ENCODE peak calls at places on chromosomes 6 and 20, in six cellular contexts. S, L, D, X, N and T are unnamed samples.

GRCh38 chr6:24899647-24900325 is 36.0 kb downstream of the RIPOR2 start:
- DNase-seq in N (no peak), X (no peak), L (no peak), S (no peak), D (no peak), T (no peak)

GRCh38 chr6:29632789-29633531 is at the start of gene GABBR1:
- DNase-seq in X (no peak), N (peak; percentile 98), L (peak; percentile 83), D (peak; percentile 91), S (no peak), T (peak; percentile 85)

GRCh38 chr20:56774873-56775272 is 145.8 kb downstream of the TFAP2C start:
- DNase-seq in N (no peak), D (no peak), S (no peak), X (no peak), L (no peak), T (no peak)

GRCh38 chr6:42017021-42017643 is 33.2 kb upstream of the TAF8 start:
- DNase-seq in S (no peak), D (no peak), L (peak; percentile 28), N (peak; percentile 62), X (no peak), T (no peak)

GRCh38 chr20:21241400-21241799 is 61.7 kb upstream of the XRN2 start:
- DNase-seq in N (no peak), X (no peak), S (no peak), L (no peak), D (no peak), T (no peak)

GRCh38 chr6:85015396-85015990 is 251.1 kb upstream of the TBX18 start:
- DNase-seq in N (peak; percentile 45), L (no peak), D (peak; percentile 80), S (no peak), X (peak; percentile 26), T (no peak)

GRCh38 chr20:891121-892080 is 24.7 kb downstream of the ANGPT4 start:
- DNase-seq in X (no peak), L (no peak), S (peak; percentile 37), N (no peak), D (no peak), T (no peak)

GRCh38 chr20:11553603-11554002 is 364.1 kb upstream of the BTBD3 start:
- DNase-seq in D (no peak), N (no peak), S (no peak), X (peak; percentile 9), L (no peak), T (no peak)

GRCh38 chr6:3409699-3410384 is 47.0 kb downstream of the SLC22A23 start:
- DNase-seq in S (no peak), X (peak; percentile 99), N (peak; percentile 52), L (no peak), D (no peak), T (no peak)

GRCh38 chr20:48904566-48905321 is 16.8 kb upstream of the ARFGEF2 start:
- DNase-seq in N (peak; percentile 70), D (peak; percentile 83), S (no peak), L (no peak), X (peak; percentile 64), T (peak; percentile 42)

DNA sequence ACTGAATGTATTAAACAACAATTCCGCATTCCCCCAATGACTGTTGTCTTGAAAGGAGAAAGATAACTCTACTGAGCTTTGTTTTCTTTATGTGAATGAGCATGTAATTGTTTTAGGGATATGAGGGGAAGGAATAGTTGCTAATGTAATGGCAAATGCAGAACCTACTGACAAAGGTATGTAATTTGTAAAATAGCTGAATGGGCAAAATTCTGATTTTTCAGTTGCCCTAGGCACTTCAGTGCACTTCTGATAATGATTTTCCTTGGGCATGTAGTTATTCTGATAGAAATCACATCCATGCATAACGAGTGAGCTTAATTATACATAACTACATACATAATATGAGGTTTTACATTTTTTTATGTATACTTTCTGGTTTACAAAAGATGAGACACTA is 53.4 kb upstream of the FOXO3 start:
- DNase-seq in D (no peak), N (no peak), X (no peak), S (no peak), L (no peak), T (no peak)
- TF ChIP-seq POLR2AphosphoS5 in D (no peak), N (no peak), X (no peak), S (no peak), L (no peak), T (no peak)

GRCh38 chr6:47072667-47073066 is 30.5 kb upstream of the ADGRF1 start:
- DNase-seq in L (no peak), S (no peak), X (no peak), N (no peak), D (no peak), T (no peak)

GRCh38 chr6:47075741-47076421 is 33.7 kb upstream of the ADGRF1 start:
- DNase-seq in X (peak; percentile 100), N (no peak), D (no peak), S (no peak), L (no peak), T (no peak)

GRCh38 chr6:47075168-47075567 is 33.0 kb upstream of the ADGRF1 start:
- DNase-seq in X (peak; percentile 51), S (no peak), N (no peak), D (no peak), L (no peak), T (no peak)

GRCh38 chr6:47071681-47072080 is 29.5 kb upstream of the ADGRF1 start:
- DNase-seq in D (no peak), S (no peak), X (no peak), N (no peak), L (no peak), T (no peak)

GRCh38 chr6:47073125-47074110 is 31.3 kb upstream of the ADGRF1 start:
- DNase-seq in L (no peak), S (no peak), N (peak; percentile 42), D (no peak), X (peak; percentile 99), T (no peak)
- TF ChIP-seq TAF1 in L (no peak), S (no peak), N (no peak), D (no peak), X (peak; percentile 23), T (no peak)

DNA sequence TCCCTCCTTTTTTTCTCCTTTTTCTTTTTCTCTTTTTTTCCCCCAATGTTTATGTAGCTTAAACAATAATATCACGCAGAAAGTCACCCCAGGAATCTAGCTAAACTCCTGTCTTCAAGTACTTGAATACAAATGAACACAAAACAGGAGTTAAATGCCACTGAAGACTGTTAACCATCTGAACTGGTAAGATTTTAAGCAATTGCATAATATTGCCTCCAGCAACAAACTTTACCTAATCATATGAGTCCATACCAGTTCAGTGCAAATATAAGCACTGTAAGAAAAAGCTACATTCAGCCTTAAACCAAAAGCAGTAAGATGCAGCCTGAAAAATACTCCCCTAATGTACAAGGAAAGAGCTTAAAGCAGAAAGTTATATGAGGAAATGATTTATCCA is 173.9 kb upstream of the TFAP2D start:
- DNase-seq in N (no peak), L (no peak), D (no peak), S (no peak), X (no peak), T (no peak)
- TF ChIP-seq POLR2A in N (no peak), L (no peak), D (no peak), S (no peak), X (no peak), T (no peak)

DNA sequence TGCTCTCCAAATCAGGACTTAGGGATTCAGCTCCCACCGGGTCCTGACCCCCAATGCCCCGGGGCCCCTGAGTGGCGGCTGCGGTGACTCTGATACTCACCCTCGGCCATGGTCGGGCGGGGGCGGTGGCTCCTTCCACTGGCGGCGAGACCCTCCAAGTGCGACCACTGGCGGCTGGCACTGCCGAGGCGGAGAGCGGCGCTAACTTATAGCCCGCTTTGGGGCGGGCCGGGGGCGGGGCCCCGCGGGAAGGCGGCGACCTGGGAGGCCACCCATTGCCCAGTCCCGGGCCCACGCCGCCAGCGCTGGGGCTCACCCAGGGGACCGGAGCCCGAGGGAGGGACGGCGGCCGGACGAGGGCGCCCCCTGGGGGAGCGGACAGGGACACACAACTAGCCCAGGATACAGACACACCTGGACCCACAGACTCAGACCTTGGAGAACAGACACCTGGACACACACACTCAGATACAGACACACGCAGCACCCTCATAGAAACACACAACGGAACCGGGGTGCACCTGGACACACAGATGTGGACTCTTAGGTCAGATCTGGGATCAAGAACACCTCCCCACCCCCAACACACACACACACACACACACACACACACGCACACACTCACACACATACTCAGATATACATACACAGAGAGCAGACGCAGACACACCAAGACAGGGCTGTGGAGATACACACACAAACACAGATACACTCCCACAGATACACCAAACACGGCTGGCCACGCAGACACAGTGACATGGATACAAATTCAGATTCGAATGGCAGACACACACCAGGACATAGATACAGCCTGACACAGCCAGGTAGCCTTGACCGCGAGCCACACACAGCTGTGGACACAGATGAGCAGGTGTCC is at the start of gene TGM2:
- DNase-seq in N (peak; percentile 96), X (peak; percentile 87), D (peak; percentile 79), L (peak; percentile 71), S (peak; percentile 32), T (peak; percentile 77)
- TF ChIP-seq POLR2AphosphoS5 in N (no peak), X (no peak), D (no peak), L (no peak), S (no peak), T (no peak)